ENCODE peak calls at places on chromosomes 12 and 14, in ten cellular contexts. S is OCI-LY7; B is transverse colon; F is stomach; V is gastrocnemius medialis; Y is left lung; X is breast epithelium; K is adrenal gland; E is colonic mucosa; U is CD8-positive, alpha-beta T cell. M is an unnamed sample.
A peak's percentile ranks its signal among the peaks of the same experiment; 100 is the strongest.

GRCh38 chr12:71183018-71183417 is 25.2 kb upstream of the TSPAN8 start:
- DNase-seq in S (no peak), B (no peak), F (no peak), V (no peak), Y (peak; percentile 34), X (no peak), K (peak; percentile 57), E (no peak), U (no peak), M (no peak)

GRCh38 chr12:75982974-75983660 is 48.5 kb downstream of the PHLDA1 start:
- DNase-seq in S (no peak), B (no peak), F (no peak), V (no peak), Y (no peak), X (no peak), K (peak; percentile 30), E (peak; percentile 35), U (no peak), M (no peak)

GRCh38 chr12:15001733-15002471 is 29.1 kb downstream of the PDE6H start:
- DNase-seq in S (no peak), B (peak; percentile 24), F (peak; percentile 34), V (peak; percentile 12), Y (peak; percentile 35), X (peak; percentile 54), K (peak; percentile 67), E (no peak), U (no peak), M (peak; percentile 56)

GRCh38 chr12:122130150-122130549 is 43.9 kb downstream of the IL31 start:
- DNase-seq in S (no peak), B (no peak), F (no peak), V (no peak), Y (no peak), X (no peak), K (no peak), E (no peak), U (no peak), M (peak; percentile 66)

GRCh38 chr14:91252901-91253794 is 8.6 kb upstream of the GPR68 start:
- DNase-seq in S (peak; percentile 40), B (peak; percentile 63), F (peak; percentile 54), V (no peak), Y (peak; percentile 44), X (no peak), K (no peak), E (peak; percentile 56), U (no peak), M (no peak)

GRCh38 chr14:91089958-91090535 is 23.8 kb upstream of the DGLUCY start:
- DNase-seq in S (no peak), B (no peak), F (no peak), V (no peak), Y (no peak), X (no peak), K (no peak), E (no peak), U (no peak), M (no peak)

GRCh38 chr12:96094201-96094600 is 58.8 kb upstream of the LTA4H start:
- DNase-seq in S (no peak), B (no peak), F (peak; percentile 45), V (no peak), Y (no peak), X (no peak), K (no peak), E (no peak), U (no peak), M (no peak)

GRCh38 chr14:94761348-94761998 is 8.4 kb downstream of the GSC start:
- DNase-seq in S (no peak), B (no peak), F (no peak), V (peak; percentile 62), Y (no peak), X (no peak), K (no peak), E (no peak), U (no peak), M (no peak)

GRCh38 chr12:50111693-50112455 is at the start of gene COX14:
- DNase-seq in S (peak; percentile 100), B (peak; percentile 99), F (peak; percentile 99), V (peak; percentile 99), Y (peak; percentile 99), X (peak; percentile 99), K (peak; percentile 100), E (peak; percentile 99), U (peak; percentile 98), M (peak; percentile 99)

GRCh38 chr12:50112456-50113218 is 601 bp downstream of the COX14 start:
- DNase-seq in S (peak; percentile 36), B (no peak), F (peak; percentile 41), V (peak; percentile 29), Y (peak; percentile 54), X (no peak), K (peak; percentile 60), E (peak; percentile 59), U (no peak), M (no peak)

GRCh38 chr12:50111417-50111692 is 681 bp upstream of the COX14 start:
- DNase-seq in S (no peak), B (no peak), F (no peak), V (no peak), Y (no peak), X (no peak), K (no peak), E (no peak), U (no peak), M (no peak)

GRCh38 chr12:50110762-50111416 is 1.1 kb upstream of the COX14 start:
- DNase-seq in S (peak; percentile 84), B (peak; percentile 73), F (peak; percentile 78), V (peak; percentile 85), Y (peak; percentile 81), X (no peak), K (peak; percentile 91), E (peak; percentile 79), U (no peak), M (no peak)

DNA sequence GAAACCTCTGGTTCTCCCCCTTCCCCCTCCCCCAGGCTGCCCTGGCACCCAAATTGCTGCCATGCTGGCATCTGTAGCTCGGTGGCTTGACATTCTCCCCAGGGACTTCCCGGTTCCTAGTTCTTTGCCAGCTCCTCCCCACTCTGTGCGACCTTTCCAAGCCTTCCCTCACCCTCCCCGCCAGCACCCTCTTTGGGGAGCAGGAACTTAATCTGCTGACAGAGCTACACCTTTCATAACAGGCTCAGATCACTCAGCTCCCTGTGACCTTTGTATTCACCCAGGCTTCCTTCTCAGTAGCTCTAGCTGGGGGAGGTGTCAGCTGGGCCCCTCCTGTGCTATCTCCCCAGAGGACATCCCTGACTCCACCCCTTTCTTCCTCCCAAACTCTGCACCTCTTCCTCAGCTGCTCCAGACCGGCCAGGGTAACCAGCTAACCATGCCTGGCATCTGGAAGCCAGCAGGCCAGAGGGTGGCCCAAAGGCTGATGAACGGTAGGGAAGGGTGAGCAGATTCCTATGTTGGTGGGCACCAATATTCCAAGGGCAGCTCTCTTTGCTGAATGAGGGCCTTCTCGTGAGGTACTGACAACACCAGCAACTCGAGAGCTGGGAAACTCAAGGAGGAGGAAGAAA is 1.8 kb upstream of the COX14 start:
- DNase-seq in S (peak; percentile 64), B (peak; percentile 78), F (peak; percentile 70), V (peak; percentile 50), Y (peak; percentile 64), X (peak; percentile 47), K (peak; percentile 83), E (peak; percentile 82), U (no peak), M (no peak)
- H3K4me3 ChIP-seq in S (peak overlapping the region; percentile 62), B (peak overlapping the region; percentile 33), F (no peak overlapping the region), V (peak overlapping the region; percentile 96), Y (no peak overlapping the region), X (no peak overlapping the region), K (no peak overlapping the region), E (peak overlapping the region; percentile 23), U (no peak overlapping the region), M (no peak overlapping the region)

GRCh38 chr12:53590661-53591060 is 35.5 kb downstream of the ATF7 start:
- DNase-seq in S (no peak), B (no peak), F (no peak), V (no peak), Y (no peak), X (no peak), K (no peak), E (no peak), U (no peak), M (no peak)

GRCh38 chr12:53588155-53588554 is 38.0 kb downstream of the ATF7 start:
- DNase-seq in S (no peak), B (no peak), F (no peak), V (no peak), Y (no peak), X (no peak), K (no peak), E (no peak), U (no peak), M (no peak)

GRCh38 chr12:53589915-53590314 is 36.3 kb downstream of the ATF7 start:
- DNase-seq in S (no peak), B (no peak), F (no peak), V (no peak), Y (no peak), X (no peak), K (no peak), E (no peak), U (no peak), M (no peak)

GRCh38 chr12:53591301-53592206 is 34.6 kb downstream of the ATF7 start:
- DNase-seq in S (no peak), B (no peak), F (no peak), V (no peak), Y (no peak), X (no peak), K (peak; percentile 23), E (peak; percentile 33), U (no peak), M (peak; percentile 49)

DNA sequence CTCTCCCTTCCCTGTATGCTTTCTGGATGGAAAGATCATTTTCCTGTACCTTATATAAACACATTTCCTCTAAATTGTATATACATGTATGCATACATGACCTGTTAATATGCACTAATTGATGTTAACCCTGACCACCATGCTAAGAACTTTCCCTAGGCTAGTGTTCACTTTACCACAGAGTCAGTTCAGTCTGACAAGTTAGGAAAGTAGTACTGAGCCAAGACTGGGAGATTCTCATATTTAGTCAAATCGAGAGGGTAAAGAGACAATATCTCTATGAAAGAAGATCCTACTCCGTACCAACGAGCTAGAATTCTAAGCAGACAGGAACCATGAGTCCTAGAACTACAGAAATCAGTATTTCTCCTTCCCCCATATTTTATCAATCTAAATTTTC is 36.8 kb downstream of the ATF7 start:
- DNase-seq in S (no peak), B (no peak), F (no peak), V (no peak), Y (no peak), X (no peak), K (no peak), E (no peak), U (no peak), M (no peak)
- H3K27ac ChIP-seq in S (no peak overlapping the region), B (no peak overlapping the region), F (no peak overlapping the region), V (no peak overlapping the region), Y (no peak overlapping the region), X (no peak overlapping the region), K (no peak overlapping the region), E (no peak overlapping the region), U (no peak overlapping the region), M (no peak overlapping the region)

DNA sequence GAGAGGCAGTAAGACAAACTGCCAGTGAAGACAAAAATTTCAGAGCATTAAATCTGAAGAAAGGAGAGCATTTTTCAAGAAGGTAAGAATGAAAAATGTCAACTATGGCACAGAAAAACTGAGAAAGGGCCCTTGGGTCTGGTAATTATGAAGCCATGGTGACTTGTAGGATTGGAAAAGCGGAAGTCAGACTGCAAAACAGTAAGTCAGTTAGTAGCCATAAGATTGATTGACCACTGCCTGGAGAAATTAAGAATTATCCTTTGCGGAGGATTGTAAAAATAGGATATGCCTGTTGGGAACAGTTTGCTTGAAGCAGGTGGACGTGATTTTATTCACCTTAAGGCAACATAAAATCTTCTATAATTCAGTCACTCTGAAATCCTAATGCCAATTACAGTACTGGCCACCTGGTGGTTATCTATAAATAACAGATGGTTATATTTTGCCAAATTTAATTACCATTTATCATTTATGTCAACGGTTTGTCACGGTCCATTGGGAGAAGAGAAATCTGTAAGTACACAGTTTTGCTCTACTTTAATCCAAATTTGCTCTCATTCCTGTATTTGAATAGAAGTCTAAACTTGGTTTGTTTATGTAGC is 127.1 kb upstream of the CNTN1 start:
- DNase-seq in S (peak; percentile 25), B (no peak), F (no peak), V (no peak), Y (no peak), X (no peak), K (no peak), E (no peak), U (no peak), M (no peak)
- TF ChIP-seq CTCF in S (no peak), B (no peak), F (no peak), V (no peak), Y (no peak), X (no peak), K (no peak), E (no peak), U (no peak), M (no peak)

DNA sequence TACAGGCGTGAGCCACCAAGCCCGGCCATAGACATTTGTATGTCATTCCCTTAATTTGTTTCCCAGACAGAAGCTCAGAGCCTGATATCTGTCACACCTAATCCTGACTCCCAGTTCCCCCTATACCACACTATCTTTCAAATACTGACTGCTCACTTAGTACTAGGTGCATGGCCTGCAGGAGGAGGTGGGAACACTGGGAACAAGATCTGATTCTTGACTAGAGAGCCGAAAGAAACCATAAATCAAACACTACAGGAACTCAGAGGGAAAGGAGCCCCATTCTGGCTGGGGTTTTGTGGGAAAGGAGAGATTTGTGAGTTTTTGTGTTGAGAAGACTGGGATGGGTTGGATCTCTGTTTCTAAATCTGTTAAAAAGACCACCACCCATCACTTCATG is 4.9 kb downstream of the KHNYN start:
- DNase-seq in S (no peak), B (no peak), F (no peak), V (no peak), Y (no peak), X (no peak), K (no peak), E (no peak), U (no peak), M (no peak)
- H3K4me3 ChIP-seq in S (no peak overlapping the region), B (no peak overlapping the region), F (no peak overlapping the region), V (no peak overlapping the region), Y (no peak overlapping the region), X (no peak overlapping the region), K (no peak overlapping the region), E (no peak overlapping the region), U (no peak overlapping the region), M (no peak overlapping the region)

M was measured in dorsolateral prefrontal cortex.